ENCODE peak calls at places on chromosomes 11 and 22, in six cellular contexts. J is CD8-positive, alpha-beta T cell; G is left ventricle myocardium inferior; H is small intestine; Z is PC-3; L is heart left ventricle. P is an unnamed sample. For H3K4me1 and H3K36me3, the result is how much of the 10 kb centered on the place peaks cover.

GRCh38 chr22:29073618-29074275 is 912 bp downstream of the KREMEN1 start:
- DNase-seq in J (no peak), G (peak), H (peak), Z (no peak), L (peak), P (peak)

GRCh38 chr11:26025680-26026079 is 306.2 kb upstream of the ANO3 start:
- DNase-seq in J (no peak), G (no peak), H (no peak), Z (no peak), L (no peak), P (no peak)

GRCh38 chr11:108891909-108892511 is 227.1 kb downstream of the DDX10 start:
- DNase-seq in J (no peak), G (no peak), H (no peak), Z (no peak), L (no peak), P (no peak)

GRCh38 chr11:59040607-59041006 is 45.5 kb upstream of the GLYATL1B start:
- DNase-seq in J (no peak), G (no peak), H (no peak), Z (no peak), L (no peak), P (no peak)

GRCh38 chr11:95453616-95454118 is 222.7 kb upstream of the SESN3 start:
- DNase-seq in J (no peak), G (peak), H (no peak), Z (peak), L (peak), P (no peak)

GRCh38 chr22:11598492-11599440 is 3929.2 kb upstream of the OR11H1 start:
- DNase-seq in J (no peak), G (no peak), H (no peak), Z (no peak), L (no peak), P (no peak)

GRCh38 chr11:116808262-116809175 is 14.6 kb downstream of the APOA4 start:
- DNase-seq in J (no peak), G (no peak), H (peak), Z (peak), L (no peak), P (no peak)

GRCh38 chr11:64120951-64121569 is 44.9 kb downstream of the MACROD1 start:
- DNase-seq in J (no peak), G (peak), H (peak), Z (no peak), L (peak), P (no peak)

GRCh38 chr11:102179366-102179765 is 69.1 kb downstream of the YAP1 start:
- DNase-seq in J (no peak), G (no peak), H (no peak), Z (no peak), L (no peak), P (no peak)

GRCh38 chr11:42205518-42205917 is 746.1 kb upstream of the LRRC4C start:
- DNase-seq in J (no peak), G (no peak), H (peak), Z (peak), L (no peak), P (no peak)

GRCh38 chr22:35448552-35448922 is 48.6 kb downstream of the MCM5 start:
- DNase-seq in J (no peak), G (no peak), H (no peak), Z (no peak), L (no peak), P (no peak)

GRCh38 chr22:19082101-19082500 is 40.1 kb downstream of the DGCR2 start:
- DNase-seq in J (no peak), G (no peak), H (no peak), Z (no peak), L (no peak), P (no peak)

DNA sequence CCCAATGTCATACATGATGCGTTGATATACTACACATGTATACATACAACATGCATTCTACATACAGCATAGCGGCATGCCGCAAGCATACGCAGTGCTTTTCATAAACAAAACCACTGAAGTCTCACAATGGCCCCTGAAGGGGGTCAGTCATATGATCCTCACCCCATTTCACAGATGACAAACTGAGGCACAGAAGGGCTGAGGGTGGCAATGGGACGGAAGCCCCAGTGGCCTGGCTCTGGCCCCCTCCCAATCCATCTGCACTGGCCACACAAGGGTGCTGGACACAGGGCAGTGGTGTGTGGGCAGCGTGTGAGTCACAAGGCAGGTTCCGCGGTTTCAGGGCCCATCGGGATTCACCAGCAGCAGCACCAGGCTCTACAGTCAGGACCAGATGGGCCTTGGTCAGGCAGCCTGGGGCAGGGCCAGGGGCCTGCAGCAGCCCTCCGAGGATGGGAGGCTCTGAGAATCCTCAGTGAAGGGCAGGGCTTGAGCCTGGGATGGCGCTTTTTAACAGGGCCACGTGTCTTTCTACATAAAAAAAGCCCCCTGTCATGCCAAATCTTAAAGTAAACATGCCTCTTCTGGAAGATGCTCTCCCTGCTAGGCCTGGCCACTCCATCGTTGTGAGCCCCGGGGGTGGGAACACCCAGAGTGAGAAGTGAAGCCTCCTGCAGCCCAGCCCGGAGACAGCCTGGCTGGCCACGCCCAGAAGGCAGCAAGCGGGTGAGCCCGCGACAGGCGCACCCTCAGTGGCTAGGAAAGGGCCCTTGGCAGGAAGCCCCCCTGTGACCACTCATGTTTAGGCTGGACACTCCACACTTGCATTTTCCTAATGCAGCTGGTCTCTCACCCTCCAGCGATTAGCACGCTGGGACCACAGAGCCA is 206.5 kb downstream of the CTTN start:
- DNase-seq in J (no peak), G (no peak), H (no peak), Z (no peak), L (no peak), P (no peak)
- H3K4me3 ChIP-seq in J (no peak), G (no peak), H (no peak), Z (no peak), L (no peak), P (no peak)

GRCh38 chr22:20928573-20928967 is 11.4 kb downstream of the CRKL start:
- DNase-seq in J (no peak), G (no peak), H (no peak), Z (no peak), L (no peak), P (no peak)

GRCh38 chr22:20933910-20934309 is 16.7 kb downstream of the CRKL start:
- DNase-seq in J (no peak), G (no peak), H (no peak), Z (no peak), L (no peak), P (no peak)

GRCh38 chr22:20930004-20930403 is 12.8 kb downstream of the CRKL start:
- DNase-seq in J (no peak), G (no peak), H (no peak), Z (no peak), L (no peak), P (no peak)

GRCh38 chr22:20927940-20928572 is 10.8 kb downstream of the CRKL start:
- DNase-seq in J (no peak), G (no peak), H (no peak), Z (no peak), L (no peak), P (no peak)

GRCh38 chr22:20931126-20931654 is 14.0 kb downstream of the CRKL start:
- DNase-seq in J (no peak), G (no peak), H (no peak), Z (no peak), L (no peak), P (no peak)
- H3K4me1 ChIP-seq in J (under half), G (half or more), H (under half), Z (under half), L (under half), P (under half)

GRCh38 chr11:47161890-47162289 is 14.8 kb downstream of the ARFGAP2 start:
- DNase-seq in J (no peak), G (no peak), H (no peak), Z (no peak), L (no peak), P (no peak)

GRCh38 chr11:47164321-47164720 is 12.4 kb downstream of the ARFGAP2 start:
- DNase-seq in J (no peak), G (no peak), H (no peak), Z (no peak), L (no peak), P (no peak)

GRCh38 chr11:47163898-47164297 is 12.8 kb downstream of the ARFGAP2 start:
- DNase-seq in J (no peak), G (no peak), H (no peak), Z (no peak), L (no peak), P (no peak)

GRCh38 chr11:47162426-47162825 is 14.3 kb downstream of the ARFGAP2 start:
- DNase-seq in J (no peak), G (no peak), H (no peak), Z (no peak), L (no peak), P (no peak)

GRCh38 chr11:47163198-47163597 is 13.5 kb downstream of the ARFGAP2 start:
- DNase-seq in J (no peak), G (no peak), H (no peak), Z (no peak), L (no peak), P (no peak)
- H3K36me3 ChIP-seq in J (under half), G (under half), H (under half), Z (under half), L (half or more), P (under half)

DNA sequence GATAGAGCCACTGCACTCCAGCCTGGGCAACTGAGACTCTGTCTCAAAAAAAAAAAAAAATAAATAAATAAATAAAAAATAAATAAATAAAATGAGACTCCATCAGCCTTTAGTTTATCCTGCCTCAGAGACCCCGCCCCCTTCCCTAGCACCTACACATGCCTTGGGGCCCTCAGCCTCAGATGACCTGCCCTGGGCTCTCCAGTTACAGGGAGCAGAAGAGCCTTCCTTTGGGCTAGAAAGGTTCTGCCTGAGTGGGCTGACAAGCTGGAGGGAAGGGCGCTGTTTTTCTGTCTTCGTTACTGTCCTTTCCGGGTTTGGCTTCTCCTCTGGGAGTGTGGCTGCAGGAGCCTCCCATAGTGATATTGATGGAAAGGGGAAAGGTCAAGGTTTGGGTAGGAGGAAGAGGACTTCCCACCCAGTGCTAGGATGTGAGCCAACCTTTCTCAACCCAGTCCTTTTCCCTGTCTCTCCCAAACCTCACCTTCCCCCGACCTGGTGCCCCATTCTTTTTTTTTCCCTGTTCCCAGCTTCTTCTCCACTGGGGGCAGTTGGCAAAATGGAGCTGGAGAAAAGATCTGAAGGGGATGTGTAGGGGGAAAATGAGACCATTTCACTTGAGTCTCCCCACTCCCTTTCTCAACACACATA is 1.5 kb upstream of the SF3B2 start:
- DNase-seq in J (no peak), G (no peak), H (no peak), Z (no peak), L (no peak), P (no peak)
- H3K4me3 ChIP-seq in J (no peak), G (no peak), H (no peak), Z (peak), L (peak), P (no peak)

DNA sequence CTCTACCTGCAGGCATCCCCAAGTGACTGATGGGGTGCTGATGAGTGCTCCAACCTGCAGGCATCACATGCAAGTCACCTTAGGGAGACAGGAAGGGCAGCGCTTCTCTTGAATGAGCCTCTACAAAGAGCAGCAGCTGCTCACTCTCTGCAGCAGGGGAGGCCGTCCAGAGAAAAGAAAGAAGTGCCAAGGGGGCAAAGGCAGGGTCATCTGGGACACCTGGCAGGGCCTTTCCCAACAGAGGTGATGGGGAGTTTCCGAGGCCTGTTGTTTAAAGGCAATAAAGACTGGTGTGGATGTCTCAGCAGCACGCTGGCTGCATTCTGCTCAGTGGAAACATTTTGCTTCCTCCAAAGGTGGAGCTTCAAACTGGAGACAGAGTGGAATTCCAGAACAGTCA is 113.7 kb downstream of the ETS1 start:
- DNase-seq in J (peak), G (no peak), H (no peak), Z (no peak), L (no peak), P (no peak)
- H3K4me1 ChIP-seq in J (half or more), G (half or more), H (under half), Z (under half), L (half or more), P (half or more)

DNA sequence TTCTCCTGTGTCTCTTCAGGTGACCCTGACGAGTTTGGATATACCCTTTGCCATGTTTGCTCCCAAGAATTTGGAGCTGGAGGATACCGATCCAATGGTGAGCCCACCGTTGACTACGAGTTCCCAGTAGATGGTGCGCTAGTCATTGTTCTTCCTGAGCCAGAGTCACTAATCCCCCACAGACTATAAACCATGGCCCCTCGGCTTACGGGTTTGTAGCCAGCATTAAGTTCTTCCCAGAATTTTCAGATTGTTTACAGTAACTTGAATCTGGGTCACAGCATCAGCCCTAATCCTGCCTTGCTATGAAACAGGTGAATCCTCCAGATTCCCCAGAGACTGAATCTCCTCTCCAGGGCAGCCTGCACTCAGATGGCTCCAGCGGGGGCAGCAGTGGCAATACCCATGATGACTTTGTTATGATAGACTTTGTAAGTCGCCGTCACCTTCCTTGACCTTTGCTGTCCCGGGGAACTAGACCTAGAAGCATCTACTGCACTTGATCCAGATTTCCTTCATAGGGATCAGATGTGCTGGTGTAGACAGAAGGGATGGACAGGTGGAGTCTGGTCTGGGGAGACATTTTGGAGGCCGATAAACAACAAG is 31.8 kb downstream of the ARHGAP1 start:
- DNase-seq in J (no peak), G (no peak), H (no peak), Z (no peak), L (no peak), P (no peak)
- H3K36me3 ChIP-seq in J (under half), G (half or more), H (under half), Z (under half), L (half or more), P (half or more)

P was measured in CD8-positive, alpha-beta memory T cell.